ENCODE peak calls at places on chromosomes 11 and 22, in seven cellular contexts. O is left ventricle myocardium inferior, Q is posterior vena cava, B is neural progenitor cell, J is tibial artery, L is thyroid gland, Z is M059J. M is an unnamed sample.

GRCh38 chr11:71580057-71581003 is 2.3 kb downstream of the KRTAP5-11 start:
- DNase-seq in J (no peak), Z (peak), Q (peak), L (peak), O (peak), B (peak), M (peak)

GRCh38 chr11:102144357-102145342 is 34.4 kb downstream of the YAP1 start:
- DNase-seq in J (peak), L (peak), B (peak), Z (peak), O (peak), Q (no peak), M (peak)

GRCh38 chr22:48949375-48950149 is 878.1 kb downstream of the BRD1 start:
- DNase-seq in L (no peak), B (no peak), Q (no peak), Z (no peak), J (peak), O (no peak), M (no peak)

GRCh38 chr22:29947410-29948387 is 64.7 kb downstream of the MTMR3 start:
- DNase-seq in O (no peak), J (no peak), L (no peak), Q (no peak), B (no peak), Z (no peak), M (peak)

GRCh38 chr22:20245577-20246367 is 22.3 kb downstream of the RTN4R start:
- DNase-seq in Z (no peak), J (no peak), L (no peak), Q (no peak), O (no peak), B (peak), M (no peak)

GRCh38 chr22:35312198-35313059 is 12.7 kb downstream of the TOM1 start:
- DNase-seq in Q (peak), J (peak), O (no peak), Z (peak), B (no peak), L (peak), M (peak)

GRCh38 chr22:43180670-43181069 is 6.3 kb downstream of the TTLL12 start:
- DNase-seq in Z (no peak), B (no peak), O (no peak), L (no peak), Q (no peak), J (no peak), M (no peak)

GRCh38 chr22:38484244-38484643 is 16.3 kb downstream of the KDELR3 start:
- DNase-seq in Z (no peak), J (no peak), O (no peak), L (no peak), B (no peak), Q (no peak), M (no peak)

GRCh38 chr11:75264971-75265370 is 24.4 kb downstream of the TPBGL start:
- DNase-seq in O (no peak), B (no peak), L (no peak), Z (no peak), J (peak), Q (peak), M (no peak)

GRCh38 chr11:117410861-117411725 is 83.4 kb downstream of the CEP164 start:
- DNase-seq in L (no peak), B (no peak), Q (peak), J (peak), O (no peak), Z (no peak), M (no peak)

GRCh38 chr22:31446767-31447166 is 42.9 kb downstream of the EIF4ENIF1 start:
- DNase-seq in Q (no peak), L (no peak), J (no peak), B (no peak), O (no peak), Z (no peak), M (no peak)

GRCh38 chr11:123580557-123581275 is 73.7 kb downstream of the SCN3B start:
- DNase-seq in J (no peak), Q (no peak), O (peak), Z (no peak), L (peak), B (peak), M (peak)

GRCh38 chr11:116112031-116112935 is 608.1 kb upstream of the CADM1 start:
- DNase-seq in L (no peak), Z (no peak), J (no peak), Q (no peak), B (no peak), O (no peak), M (no peak)

GRCh38 chr22:41181349-41182241 is 23.5 kb upstream of the L3MBTL2 start:
- DNase-seq in Z (peak), L (no peak), Q (no peak), O (no peak), B (no peak), J (no peak), M (peak)

GRCh38 chr22:19394274-19395050 is 37.1 kb downstream of the HIRA start:
- DNase-seq in J (no peak), Z (no peak), L (no peak), Q (no peak), B (no peak), O (no peak), M (no peak)

GRCh38 chr22:40042312-40042711 is 47.6 kb downstream of the FAM83F start:
- DNase-seq in J (no peak), Q (peak), O (no peak), Z (no peak), L (no peak), B (no peak), M (no peak)

GRCh38 chr22:24171822-24172221 is 9.5 kb upstream of the SUSD2 start:
- DNase-seq in Z (no peak), J (no peak), L (no peak), B (no peak), Q (no peak), O (no peak), M (no peak)

GRCh38 chr11:87252869-87253268 is 215.1 kb downstream of the TMEM135 start:
- DNase-seq in Z (peak), L (no peak), O (no peak), Q (no peak), J (no peak), B (no peak), M (peak)

GRCh38 chr11:134497586-134497985 is 85.5 kb upstream of the B3GAT1 start:
- DNase-seq in J (peak), L (peak), O (no peak), B (no peak), Q (peak), Z (no peak), M (no peak)

GRCh38 chr22:24357547-24357946 is 69.9 kb upstream of the ADORA2A start:
- DNase-seq in O (no peak), Z (peak), Q (no peak), B (peak), J (no peak), L (no peak), M (no peak)

GRCh38 chr11:110086892-110087309 is 6.3 kb upstream of the ZC3H12C start:
- DNase-seq in O (no peak), Z (peak), L (no peak), J (no peak), Q (no peak), B (no peak), M (peak)

GRCh38 chr11:94175545-94175944 is 46.9 kb downstream of the PANX1 start:
- DNase-seq in O (no peak), Z (peak), J (no peak), L (no peak), B (no peak), Q (no peak), M (peak)

GRCh38 chr11:62394825-62395538 is 23.9 kb upstream of the SCGB1A1 start:
- DNase-seq in Q (peak), O (peak), L (peak), Z (peak), J (peak), B (peak), M (peak)

GRCh38 chr11:68890490-68891231 is 13.0 kb downstream of the MRPL21 start:
- DNase-seq in Q (peak), L (peak), B (no peak), Z (no peak), O (peak), J (peak), M (peak)

GRCh38 chr22:38569181-38569971 is 607 bp downstream of the DMC1 start:
- DNase-seq in O (peak), J (peak), L (peak), Z (no peak), Q (no peak), B (no peak), M (no peak)

GRCh38 chr11:105937738-105938137 is 84.3 kb downstream of the MSANTD4 start:
- DNase-seq in Z (peak), B (no peak), Q (no peak), O (no peak), L (no peak), J (no peak), M (peak)

GRCh38 chr11:102957953-102958352 is 2.4 kb upstream of the MMP13 start:
- DNase-seq in B (no peak), Z (peak), Q (no peak), O (no peak), J (no peak), L (no peak), M (no peak)

GRCh38 chr11:62708423-62709261 is 1.2 kb downstream of the GNG3 start:
- DNase-seq in B (no peak), Z (no peak), O (no peak), Q (no peak), L (peak), J (peak), M (no peak)

GRCh38 chr11:43504316-43504950 is 145.7 kb downstream of the TTC17 start:
- DNase-seq in J (no peak), O (no peak), L (peak), B (peak), Q (no peak), Z (peak), M (peak)

GRCh38 chr11:127035812-127036211 is 35.2 kb upstream of the KIRREL3 start:
- DNase-seq in O (no peak), J (no peak), Q (no peak), L (no peak), Z (peak), B (no peak), M (no peak)

GRCh38 chr11:8252946-8253345 is 10.7 kb downstream of the LMO1 start:
- DNase-seq in Z (no peak), L (no peak), Q (peak), O (no peak), J (peak), B (no peak), M (no peak)

GRCh38 chr11:84564180-84564866 is 1062.8 kb downstream of the DLG2 start:
- DNase-seq in J (no peak), Q (no peak), L (peak), Z (peak), B (peak), O (no peak), M (peak)

GRCh38 chr11:47393163-47394049 is 15.0 kb upstream of the SLC39A13 start:
- DNase-seq in O (peak), L (no peak), B (peak), J (peak), Q (peak), Z (peak), M (peak)

GRCh38 chr11:65424200-65425104 is 1.9 kb downstream of the NEAT1 start:
- DNase-seq in L (peak), B (no peak), J (peak), O (peak), Z (peak), Q (peak), M (peak)

GRCh38 chr11:34655335-34656008 is 34.6 kb downstream of the EHF start:
- DNase-seq in J (no peak), Q (no peak), B (no peak), Z (peak), O (no peak), L (no peak), M (peak)

GRCh38 chr22:46442217-46442853 is 95.1 kb downstream of the CELSR1 start:
- DNase-seq in O (no peak), Q (no peak), B (no peak), J (no peak), L (no peak), Z (no peak), M (no peak)

GRCh38 chr11:112961751-112962747 is 829 bp downstream of the NCAM1 start:
- DNase-seq in O (peak), J (no peak), Q (peak), L (peak), Z (no peak), B (peak), M (no peak)

GRCh38 chr22:45867118-45867905 is 109.7 kb downstream of the WNT7B start:
- DNase-seq in Q (peak), J (no peak), B (peak), Z (no peak), L (peak), O (no peak), M (peak)

GRCh38 chr11:83249972-83250593 is 36.1 kb downstream of the CCDC90B start:
- DNase-seq in B (peak), Q (no peak), L (no peak), Z (peak), O (no peak), J (no peak), M (peak)

M was measured in fibroblast of mammary gland.